ENCODE peak calls at places on chromosomes 12 and 14, in six cellular contexts. One of them, this sample, is unnamed.

GRCh38 chr12:95417372-95417771 is 56.6 kb upstream of the METAP2 start:
- ATAC-seq in GM12878: no peak
- ATAC-seq in K562: no peak
- ATAC-seq in HepG2: no peak
- ATAC-seq in upper lobe of left lung: no peak
- ATAC-seq in A549: no peak
- ATAC-seq in this sample: no peak

GRCh38 chr12:48029811-48030650 is 25.8 kb upstream of the COL2A1 start:
- ATAC-seq in HepG2: peak; percentile 55
- ATAC-seq in GM12878: peak; percentile 41
- ATAC-seq in A549: no peak
- ATAC-seq in K562: peak; percentile 8
- ATAC-seq in upper lobe of left lung: no peak
- ATAC-seq in this sample: peak; percentile 11

GRCh38 chr14:77268989-77269595 is 1.9 kb downstream of the NGB start:
- ATAC-seq in HepG2: peak; percentile 44
- ATAC-seq in GM12878: peak; percentile 38
- ATAC-seq in upper lobe of left lung: no peak
- ATAC-seq in K562: peak; percentile 50
- ATAC-seq in A549: peak; percentile 10
- ATAC-seq in this sample: no peak

GRCh38 chr12:12221560-12221959 is 45.3 kb downstream of the LRP6 start:
- ATAC-seq in K562: no peak
- ATAC-seq in A549: no peak
- ATAC-seq in HepG2: no peak
- ATAC-seq in upper lobe of left lung: no peak
- ATAC-seq in GM12878: peak; percentile 67
- ATAC-seq in this sample: no peak

GRCh38 chr12:46490635-46491034 is 118.1 kb upstream of the SLC38A2 start:
- ATAC-seq in K562: no peak
- ATAC-seq in GM12878: no peak
- ATAC-seq in A549: no peak
- ATAC-seq in upper lobe of left lung: no peak
- ATAC-seq in HepG2: no peak
- ATAC-seq in this sample: peak; percentile 46

GRCh38 chr12:120538281-120539156 is 4.4 kb downstream of the RNF10 start:
- ATAC-seq in K562: no peak
- ATAC-seq in GM12878: peak; percentile 2
- ATAC-seq in HepG2: peak; percentile 39
- ATAC-seq in upper lobe of left lung: no peak
- ATAC-seq in A549: no peak
- ATAC-seq in this sample: peak; percentile 61

GRCh38 chr14:71592361-71592760 is 339.9 kb upstream of the RGS6 start:
- ATAC-seq in HepG2: no peak
- ATAC-seq in GM12878: peak; percentile 80
- ATAC-seq in K562: peak; percentile 29
- ATAC-seq in A549: no peak
- ATAC-seq in upper lobe of left lung: no peak
- ATAC-seq in this sample: no peak

GRCh38 chr12:27031531-27031930 is 9.2 kb downstream of the MED21 start:
- ATAC-seq in upper lobe of left lung: no peak
- ATAC-seq in HepG2: no peak
- ATAC-seq in A549: no peak
- ATAC-seq in K562: no peak
- ATAC-seq in GM12878: no peak
- ATAC-seq in this sample: no peak

GRCh38 chr12:33041562-33041961 is 145.0 kb upstream of the PKP2 start:
- ATAC-seq in HepG2: no peak
- ATAC-seq in upper lobe of left lung: no peak
- ATAC-seq in A549: no peak
- ATAC-seq in K562: no peak
- ATAC-seq in GM12878: no peak
- ATAC-seq in this sample: no peak

GRCh38 chr14:33486499-33486898 is 464.4 kb downstream of the EGLN3 start:
- ATAC-seq in K562: no peak
- ATAC-seq in upper lobe of left lung: no peak
- ATAC-seq in A549: no peak
- ATAC-seq in GM12878: no peak
- ATAC-seq in HepG2: no peak
- ATAC-seq in this sample: no peak

GRCh38 chr12:66756631-66757030 is 77.8 kb upstream of the GRIP1 start:
- ATAC-seq in A549: no peak
- ATAC-seq in K562: no peak
- ATAC-seq in GM12878: no peak
- ATAC-seq in HepG2: no peak
- ATAC-seq in upper lobe of left lung: no peak
- ATAC-seq in this sample: no peak

GRCh38 chr14:104007121-104007520 is 64.8 kb upstream of the RD3L start:
- ATAC-seq in HepG2: no peak
- ATAC-seq in A549: no peak
- ATAC-seq in K562: no peak
- ATAC-seq in GM12878: no peak
- ATAC-seq in upper lobe of left lung: no peak
- ATAC-seq in this sample: no peak

GRCh38 chr12:51839310-51839943 is 9.1 kb downstream of the FIGNL2 start:
- ATAC-seq in K562: no peak
- ATAC-seq in HepG2: no peak
- ATAC-seq in A549: peak; percentile 30
- ATAC-seq in upper lobe of left lung: no peak
- ATAC-seq in GM12878: no peak
- ATAC-seq in this sample: no peak

GRCh38 chr12:32902287-32902996 is 5.9 kb upstream of the PKP2 start:
- ATAC-seq in HepG2: no peak
- ATAC-seq in A549: no peak
- ATAC-seq in GM12878: peak; percentile 34
- ATAC-seq in K562: no peak
- ATAC-seq in upper lobe of left lung: no peak
- ATAC-seq in this sample: no peak

GRCh38 chr14:74501135-74501614 is 7.6 kb downstream of the ISCA2 start:
- ATAC-seq in upper lobe of left lung: peak; percentile 47
- ATAC-seq in A549: peak; percentile 72
- ATAC-seq in HepG2: peak; percentile 82
- ATAC-seq in GM12878: peak; percentile 29
- ATAC-seq in K562: peak; percentile 89
- ATAC-seq in this sample: peak; percentile 81

GRCh38 chr14:38129192-38129591 is 78.5 kb upstream of the SSTR1 start:
- ATAC-seq in upper lobe of left lung: no peak
- ATAC-seq in GM12878: no peak
- ATAC-seq in A549: no peak
- ATAC-seq in HepG2: no peak
- ATAC-seq in K562: no peak
- ATAC-seq in this sample: no peak

GRCh38 chr14:93859957-93860356 is 67.2 kb upstream of the FAM181A start:
- ATAC-seq in K562: no peak
- ATAC-seq in HepG2: no peak
- ATAC-seq in GM12878: no peak
- ATAC-seq in upper lobe of left lung: no peak
- ATAC-seq in A549: no peak
- ATAC-seq in this sample: no peak

GRCh38 chr14:97584528-97584927 is 787.3 kb downstream of the VRK1 start:
- ATAC-seq in GM12878: no peak
- ATAC-seq in K562: no peak
- ATAC-seq in A549: no peak
- ATAC-seq in upper lobe of left lung: no peak
- ATAC-seq in HepG2: no peak
- ATAC-seq in this sample: no peak

GRCh38 chr14:34124585-34124984 is 173.7 kb upstream of the EGLN3 start:
- ATAC-seq in upper lobe of left lung: no peak
- ATAC-seq in HepG2: no peak
- ATAC-seq in A549: no peak
- ATAC-seq in K562: no peak
- ATAC-seq in GM12878: no peak
- ATAC-seq in this sample: no peak

GRCh38 chr12:25433581-25434325 is 119.3 kb downstream of the LMNTD1 start:
- ATAC-seq in GM12878: no peak
- ATAC-seq in K562: no peak
- ATAC-seq in A549: no peak
- ATAC-seq in HepG2: no peak
- ATAC-seq in upper lobe of left lung: peak; percentile 18
- ATAC-seq in this sample: no peak

GRCh38 chr14:97841762-97842161 is 1044.6 kb downstream of the VRK1 start:
- ATAC-seq in GM12878: no peak
- ATAC-seq in A549: no peak
- ATAC-seq in upper lobe of left lung: no peak
- ATAC-seq in K562: no peak
- ATAC-seq in HepG2: no peak
- ATAC-seq in this sample: no peak

GRCh38 chr12:70040141-70040540 is 203.1 kb upstream of the CNOT2 start:
- ATAC-seq in A549: no peak
- ATAC-seq in GM12878: no peak
- ATAC-seq in upper lobe of left lung: peak; percentile 84
- ATAC-seq in K562: no peak
- ATAC-seq in HepG2: no peak
- ATAC-seq in this sample: no peak

GRCh38 chr12:15918066-15918465 is 6.9 kb downstream of the DERA start:
- ATAC-seq in HepG2: no peak
- ATAC-seq in GM12878: peak; percentile 12
- ATAC-seq in upper lobe of left lung: no peak
- ATAC-seq in K562: no peak
- ATAC-seq in A549: no peak
- ATAC-seq in this sample: no peak

GRCh38 chr14:79051009-79051710 is 881.0 kb downstream of the NRXN3 start:
- ATAC-seq in GM12878: peak; percentile 53
- ATAC-seq in K562: no peak
- ATAC-seq in A549: no peak
- ATAC-seq in HepG2: no peak
- ATAC-seq in upper lobe of left lung: no peak
- ATAC-seq in this sample: peak; percentile 81

GRCh38 chr14:32648434-32648833 is 290.2 kb upstream of the NPAS3 start:
- ATAC-seq in HepG2: no peak
- ATAC-seq in A549: no peak
- ATAC-seq in upper lobe of left lung: no peak
- ATAC-seq in GM12878: no peak
- ATAC-seq in K562: no peak
- ATAC-seq in this sample: no peak

GRCh38 chr14:52315355-52315718 is 1.2 kb downstream of the PTGER2 start:
- ATAC-seq in A549: no peak
- ATAC-seq in K562: no peak
- ATAC-seq in upper lobe of left lung: peak; percentile 37
- ATAC-seq in HepG2: no peak
- ATAC-seq in GM12878: no peak
- ATAC-seq in this sample: no peak

GRCh38 chr12:39144613-39145061 is 239.2 kb upstream of the CPNE8 start:
- ATAC-seq in HepG2: no peak
- ATAC-seq in upper lobe of left lung: peak; percentile 67
- ATAC-seq in K562: no peak
- ATAC-seq in A549: peak; percentile 24
- ATAC-seq in GM12878: no peak
- ATAC-seq in this sample: peak; percentile 44

GRCh38 chr12:7994731-7995205 is 37.7 kb upstream of the FOXJ2 start:
- ATAC-seq in GM12878: peak; percentile 9
- ATAC-seq in K562: peak; percentile 18
- ATAC-seq in HepG2: peak; percentile 46
- ATAC-seq in upper lobe of left lung: peak; percentile 60
- ATAC-seq in A549: peak; percentile 65
- ATAC-seq in this sample: peak; percentile 57

GRCh38 chr14:22819191-22819988 is 4.2 kb upstream of the SLC7A7 start:
- ATAC-seq in HepG2: peak; percentile 57
- ATAC-seq in K562: no peak
- ATAC-seq in GM12878: peak; percentile 43
- ATAC-seq in A549: no peak
- ATAC-seq in upper lobe of left lung: no peak
- ATAC-seq in this sample: no peak

GRCh38 chr12:25629341-25629740 is 76.3 kb upstream of the LMNTD1 start:
- ATAC-seq in upper lobe of left lung: no peak
- ATAC-seq in A549: no peak
- ATAC-seq in GM12878: no peak
- ATAC-seq in K562: no peak
- ATAC-seq in HepG2: no peak
- ATAC-seq in this sample: no peak

GRCh38 chr12:29929295-29929694 is 145.6 kb upstream of the TMTC1 start:
- ATAC-seq in upper lobe of left lung: no peak
- ATAC-seq in A549: no peak
- ATAC-seq in K562: no peak
- ATAC-seq in GM12878: no peak
- ATAC-seq in HepG2: no peak
- ATAC-seq in this sample: no peak

GRCh38 chr12:29930503-29930902 is 146.8 kb upstream of the TMTC1 start:
- ATAC-seq in A549: no peak
- ATAC-seq in upper lobe of left lung: no peak
- ATAC-seq in K562: no peak
- ATAC-seq in HepG2: no peak
- ATAC-seq in GM12878: no peak
- ATAC-seq in this sample: no peak
- TF ChIP-seq EP300 in A549: no peak
- TF ChIP-seq EP300 in upper lobe of left lung: no peak
- TF ChIP-seq EP300 in K562: no peak
- TF ChIP-seq EP300 in HepG2: no peak
- TF ChIP-seq EP300 in GM12878: no peak
- TF ChIP-seq EP300 in this sample: no peak

GRCh38 chr12:81520064-81520945 is 238.8 kb downstream of the PPFIA2 start:
- ATAC-seq in HepG2: peak; percentile 71
- ATAC-seq in GM12878: peak; percentile 69
- ATAC-seq in upper lobe of left lung: no peak
- ATAC-seq in K562: no peak
- ATAC-seq in A549: peak; percentile 30
- ATAC-seq in this sample: no peak
- TF ChIP-seq EP300 in HepG2: no peak
- TF ChIP-seq EP300 in GM12878: no peak
- TF ChIP-seq EP300 in upper lobe of left lung: no peak
- TF ChIP-seq EP300 in K562: no peak
- TF ChIP-seq EP300 in A549: no peak
- TF ChIP-seq EP300 in this sample: no peak

GRCh38 chr14:67816326-67817009 is at the start of gene ZFYVE26:
- ATAC-seq in GM12878: peak; percentile 90
- ATAC-seq in A549: peak; percentile 91
- ATAC-seq in HepG2: peak; percentile 96
- ATAC-seq in upper lobe of left lung: peak; percentile 94
- ATAC-seq in K562: peak; percentile 97
- ATAC-seq in this sample: peak; percentile 96
- TF ChIP-seq EP300 in GM12878: peak; percentile 68
- TF ChIP-seq EP300 in A549: no peak
- TF ChIP-seq EP300 in HepG2: no peak
- TF ChIP-seq EP300 in upper lobe of left lung: peak; percentile 11
- TF ChIP-seq EP300 in K562: no peak
- TF ChIP-seq EP300 in this sample: no peak

GRCh38 chr14:35807131-35807961 is 1.7 kb downstream of the RALGAPA1 start:
- ATAC-seq in HepG2: peak; percentile 5
- ATAC-seq in A549: no peak
- ATAC-seq in GM12878: no peak
- ATAC-seq in K562: no peak
- ATAC-seq in upper lobe of left lung: no peak
- ATAC-seq in this sample: no peak
- TF ChIP-seq EP300 in HepG2: no peak
- TF ChIP-seq EP300 in A549: no peak
- TF ChIP-seq EP300 in GM12878: no peak
- TF ChIP-seq EP300 in K562: no peak
- TF ChIP-seq EP300 in upper lobe of left lung: no peak
- TF ChIP-seq EP300 in this sample: no peak